ENCODE peak calls at places on chromosomes 13 and 19, in eight cellular contexts. P, W, N, F, I, J, S and G are unnamed samples.

GRCh38 chr13:31765441-31765840 is 26.1 kb downstream of the RXFP2 start:
- DNase-seq in S (no peak), N (no peak), P (peak; percentile 57), I (no peak), J (no peak), F (no peak), W (peak; percentile 54), G (peak; percentile 93)

GRCh38 chr19:4229179-4229931 is at the start of gene EBI3:
- DNase-seq in J (no peak), P (peak; percentile 41), N (peak; percentile 35), W (no peak), S (no peak), I (peak; percentile 7), F (peak; percentile 57), G (peak; percentile 38)

GRCh38 chr13:30234763-30235162 is 72.6 kb downstream of the KATNAL1 start:
- DNase-seq in N (no peak), F (no peak), I (no peak), W (no peak), S (peak; percentile 91), J (no peak), P (peak; percentile 33), G (no peak)

GRCh38 chr13:99028890-99029289 is 51.0 kb upstream of the DOCK9 start:
- DNase-seq in W (no peak), F (no peak), I (peak; percentile 20), P (peak; percentile 46), J (no peak), S (no peak), N (no peak), G (no peak)

GRCh38 chr13:60137911-60138570 is 25.7 kb downstream of the DIAPH3 start:
- DNase-seq in I (no peak), N (no peak), F (no peak), P (no peak), J (no peak), S (no peak), W (no peak), G (peak; percentile 28)

GRCh38 chr13:99382428-99383133 is 75.4 kb upstream of the GPR183 start:
- DNase-seq in F (no peak), S (no peak), P (no peak), W (no peak), J (no peak), N (no peak), I (no peak), G (no peak)

GRCh38 chr19:1942078-1942933 is 1.3 kb downstream of the CSNK1G2 start:
- DNase-seq in F (peak; percentile 73), W (peak; percentile 63), J (peak; percentile 74), I (peak; percentile 84), S (peak; percentile 57), P (peak; percentile 69), N (peak; percentile 70), G (peak; percentile 58)

GRCh38 chr13:44815507-44816074 is 173.7 kb downstream of the NUFIP1 start:
- DNase-seq in F (no peak), J (no peak), N (no peak), W (peak; percentile 95), P (peak; percentile 95), S (peak; percentile 98), I (peak; percentile 28), G (peak; percentile 99)

GRCh38 chr19:492091-492531 is 4.2 kb upstream of the MADCAM1 start:
- DNase-seq in S (no peak), F (no peak), P (no peak), N (no peak), W (no peak), J (no peak), I (no peak), G (no peak)

GRCh38 chr19:55115446-55116065 is 1.9 kb downstream of the PPP1R12C start:
- DNase-seq in N (no peak), J (peak; percentile 53), F (no peak), I (no peak), W (no peak), S (no peak), P (no peak), G (peak; percentile 49)

GRCh38 chr13:36456577-36456976 is 24.3 kb downstream of the CCNA1 start:
- DNase-seq in P (no peak), I (no peak), S (no peak), N (no peak), J (no peak), W (no peak), F (no peak), G (no peak)

GRCh38 chr19:36152061-36152885 is at the start of gene COX7A1:
- DNase-seq in S (no peak), N (no peak), W (peak; percentile 74), F (peak; percentile 92), I (peak; percentile 62), J (peak; percentile 87), P (no peak), G (peak; percentile 42)

GRCh38 chr13:51726446-51727185 is 77.3 kb downstream of the DHRS12 start:
- DNase-seq in N (no peak), W (peak; percentile 22), J (no peak), F (no peak), P (no peak), I (no peak), S (peak; percentile 46), G (peak; percentile 94)

GRCh38 chr13:79709526-79709925 is 228.6 kb downstream of the NDFIP2 start:
- DNase-seq in F (no peak), I (no peak), J (no peak), S (peak; percentile 80), W (peak; percentile 19), P (no peak), N (no peak), G (peak; percentile 77)

GRCh38 chr19:46945668-46946067 is 74.0 kb upstream of the NPAS1 start:
- DNase-seq in S (no peak), N (no peak), I (no peak), W (peak; percentile 56), F (no peak), J (no peak), P (no peak), G (peak; percentile 28)

GRCh38 chr13:46113596-46113995 is 8.8 kb upstream of the CPB2 start:
- DNase-seq in W (no peak), N (no peak), P (peak; percentile 95), I (no peak), S (peak; percentile 86), J (no peak), F (no peak), G (peak; percentile 60)

GRCh38 chr13:81539643-81540150 is 1198.8 kb upstream of the SPRY2 start:
- DNase-seq in P (no peak), J (no peak), F (no peak), S (no peak), W (no peak), N (no peak), I (no peak), G (no peak)

GRCh38 chr13:100875392-100876043 is 200.9 kb upstream of the TMTC4 start:
- DNase-seq in I (no peak), F (no peak), P (peak; percentile 91), N (no peak), J (no peak), S (peak; percentile 87), W (peak; percentile 79), G (peak; percentile 93)

GRCh38 chr19:13463296-13463695 is 43.0 kb downstream of the CACNA1A start:
- DNase-seq in I (no peak), W (peak; percentile 48), P (no peak), N (peak; percentile 61), J (peak; percentile 5), S (no peak), F (peak; percentile 32), G (peak; percentile 6)

GRCh38 chr19:3142938-3143337 is 7.1 kb downstream of the GNA15 start:
- DNase-seq in J (no peak), W (no peak), N (no peak), P (no peak), I (no peak), S (no peak), F (no peak), G (no peak)

GRCh38 chr13:30857018-30857417 is 49.1 kb upstream of the MEDAG start:
- DNase-seq in P (no peak), J (no peak), I (no peak), N (no peak), W (peak; percentile 54), S (no peak), F (no peak), G (no peak)

GRCh38 chr19:35040826-35041547 is 534 bp upstream of the HPN start:
- DNase-seq in F (peak; percentile 97), W (no peak), I (peak; percentile 96), P (no peak), N (peak; percentile 51), J (peak; percentile 94), S (no peak), G (peak; percentile 53)

GRCh38 chr13:36834299-36834698 is 15.3 kb downstream of the RFXAP start:
- DNase-seq in P (peak; percentile 25), N (no peak), J (no peak), I (no peak), W (no peak), F (no peak), S (no peak), G (peak; percentile 26)

GRCh38 chr13:99974939-99975561 is 3.5 kb upstream of the ZIC5 start:
- DNase-seq in P (no peak), J (no peak), N (no peak), F (no peak), W (no peak), I (no peak), S (no peak), G (no peak)

GRCh38 chr19:2556221-2557092 is 80.5 kb downstream of the GADD45B start:
- DNase-seq in F (peak; percentile 32), W (no peak), S (no peak), N (no peak), I (no peak), J (no peak), P (no peak), G (no peak)